ENCODE peak calls at places on chromosome X, in seven cellular contexts. E, F, D, T, H, M and I are unnamed samples.
A peak's percentile ranks its signal among the peaks of the same experiment; 100 is the strongest.

GRCh38 chrX:48891402-48892288 is 5.9 kb downstream of the TIMM17B start:
- DNase-seq in E (peak; percentile 81), F (peak; percentile 94), D (peak; percentile 68), T (peak; percentile 90), H (peak; percentile 93), M (peak; percentile 88), I (peak; percentile 86)

GRCh38 chrX:19649227-19650009 is 134.1 kb upstream of the MAP3K15 start:
- DNase-seq in E (no peak), F (no peak), D (no peak), T (no peak), H (no peak), M (no peak), I (no peak)

GRCh38 chrX:262391-262909 is 18.7 kb upstream of the PLCXD1 start:
- DNase-seq in E (no peak), F (no peak), D (no peak), T (peak; percentile 2), H (peak; percentile 67), M (peak; percentile 38), I (no peak)

GRCh38 chrX:20032201-20032600 is 41.3 kb upstream of the BCLAF3 start:
- DNase-seq in E (no peak), F (no peak), D (no peak), T (no peak), H (no peak), M (no peak), I (no peak)

GRCh38 chrX:12814434-12814833 is 23.2 kb downstream of the PRPS2 start:
- DNase-seq in E (peak; percentile 27), F (no peak), D (no peak), T (peak; percentile 63), H (no peak), M (peak; percentile 25), I (peak; percentile 35)

GRCh38 chrX:65971151-65971550 is 68.7 kb downstream of the VSIG4 start:
- DNase-seq in E (no peak), F (peak; percentile 28), D (no peak), T (no peak), H (no peak), M (no peak), I (no peak)

GRCh38 chrX:134948333-134949241 is 42.2 kb upstream of the SMIM10 start:
- DNase-seq in E (no peak), F (no peak), D (no peak), T (no peak), H (no peak), M (no peak), I (no peak)

GRCh38 chrX:115625577-115626301 is 64.8 kb downstream of the PLS3 start:
- DNase-seq in E (no peak), F (no peak), D (no peak), T (no peak), H (no peak), M (no peak), I (no peak)

GRCh38 chrX:23403849-23404248 is 69.2 kb downstream of the PTCHD1 start:
- DNase-seq in E (no peak), F (no peak), D (peak; percentile 11), T (no peak), H (no peak), M (no peak), I (no peak)

GRCh38 chrX:150198776-150199175 is 164.3 kb upstream of the MAMLD1 start:
- DNase-seq in E (no peak), F (no peak), D (no peak), T (no peak), H (no peak), M (no peak), I (no peak)

GRCh38 chrX:110081740-110082139 is 78.8 kb downstream of the TMEM164 start:
- DNase-seq in E (no peak), F (no peak), D (no peak), T (no peak), H (no peak), M (peak; percentile 44), I (no peak)

GRCh38 chrX:146456058-146456457 is 353.5 kb upstream of the CXorf51B start:
- DNase-seq in E (no peak), F (no peak), D (no peak), T (no peak), H (no peak), M (no peak), I (no peak)

GRCh38 chrX:48919947-48920712 is 1.3 kb upstream of the PIM2 start:
- DNase-seq in E (no peak), F (no peak), D (no peak), T (no peak), H (no peak), M (no peak), I (no peak)

GRCh38 chrX:77949840-77950239 is 19.6 kb downstream of the PGAM4 start:
- DNase-seq in E (no peak), F (no peak), D (no peak), T (no peak), H (no peak), M (peak; percentile 11), I (no peak)

GRCh38 chrX:77962068-77962902 is 7.2 kb downstream of the PGAM4 start:
- DNase-seq in E (no peak), F (no peak), D (no peak), T (no peak), H (no peak), M (no peak), I (no peak)

GRCh38 chrX:54452920-54453319 is 12.7 kb downstream of the TSR2 start:
- DNase-seq in E (peak; percentile 19), F (no peak), D (no peak), T (peak; percentile 39), H (no peak), M (no peak), I (peak; percentile 45)

GRCh38 chrX:148051973-148052372 is 70.8 kb downstream of the FMR1NB start:
- DNase-seq in E (no peak), F (peak; percentile 43), D (no peak), T (no peak), H (peak; percentile 52), M (no peak), I (no peak)